ENCODE peak calls at places on chromosomes 12 and 14, in six cellular contexts. W is AML-193, Q is Right ventricle myocardium superior, D is NCI-H187, Z is NCI-H774, O is memory B cell. X is an unnamed sample.

GRCh38 chr12:95574799-95575452 is 23.6 kb upstream of the USP44 start:
- DNase-seq in W (no peak), Q (no peak), D (no peak), Z (no peak), O (no peak), X (no peak)

GRCh38 chr14:104682107-104682593 is 7.3 kb upstream of the INF2 start:
- DNase-seq in W (no peak), Q (peak), D (no peak), Z (no peak), O (no peak), X (peak)

GRCh38 chr14:22583994-22584393 is 5.0 kb downstream of the DAD1 start:
- DNase-seq in W (no peak), Q (no peak), D (no peak), Z (no peak), O (no peak), X (no peak)

GRCh38 chr12:53217049-53217929 is 10.2 kb upstream of the ITGB7 start:
- DNase-seq in W (no peak), Q (peak), D (no peak), Z (no peak), O (no peak), X (peak)

GRCh38 chr14:26866741-26867140 is 268.9 kb upstream of the NOVA1 start:
- DNase-seq in W (no peak), Q (no peak), D (no peak), Z (no peak), O (no peak), X (no peak)

GRCh38 chr12:67535176-67535575 is 113.4 kb upstream of the DYRK2 start:
- DNase-seq in W (no peak), Q (no peak), D (no peak), Z (no peak), O (no peak), X (no peak)

GRCh38 chr12:89863332-89863938 is 154.8 kb upstream of the ATP2B1 start:
- DNase-seq in W (no peak), Q (no peak), D (no peak), Z (no peak), O (peak), X (no peak)

GRCh38 chr14:103315368-103315911 is 18.6 kb upstream of the EIF5 start:
- DNase-seq in W (no peak), Q (peak), D (no peak), Z (no peak), O (no peak), X (no peak)

GRCh38 chr14:104138098-104138890 is at the start of gene KIF26A:
- DNase-seq in W (no peak), Q (peak), D (peak), Z (peak), O (no peak), X (peak)

GRCh38 chr12:116880817-116881324 is 370 bp downstream of the HRK start:
- DNase-seq in W (no peak), Q (peak), D (peak), Z (peak), O (peak), X (no peak)

GRCh38 chr14:68297871-68298468 is 478.4 kb downstream of the RAD51B start:
- DNase-seq in W (no peak), Q (no peak), D (no peak), Z (no peak), O (no peak), X (no peak)

GRCh38 chr12:96015672-96016071 is 19.5 kb upstream of the HAL start:
- DNase-seq in W (no peak), Q (peak), D (no peak), Z (no peak), O (no peak), X (no peak)

GRCh38 chr14:61562321-61563161 is 132.8 kb upstream of the HIF1A start:
- DNase-seq in W (no peak), Q (no peak), D (no peak), Z (no peak), O (no peak), X (no peak)

GRCh38 chr14:23164949-23165348 is 18.5 kb downstream of the SLC7A8 start:
- DNase-seq in W (no peak), Q (no peak), D (no peak), Z (no peak), O (no peak), X (no peak)